ENCODE peak calls at places on chromosomes 4 and X, in four cellular contexts. E is K562, F is GM12878, W is A549. Y is an unnamed sample.

GRCh38 chr4:5894266-5894665 is 1.4 kb upstream of the CRMP1 start:
- DNase-seq in E (no peak), F (no peak), W (no peak), Y (no peak)

GRCh38 chr4:155342142-155342541 is 34.6 kb downstream of the MAP9 start:
- DNase-seq in F (no peak), E (no peak), W (peak), Y (peak)

GRCh38 chr4:140689628-140690027 is 66.6 kb downstream of the TBC1D9 start:
- DNase-seq in W (no peak), F (no peak), E (no peak), Y (no peak)

GRCh38 chr4:10116625-10117423 is at the start of gene WDR1:
- DNase-seq in F (peak), E (peak), W (peak), Y (peak)

GRCh38 chr4:143411527-143412480 is 75.1 kb downstream of the GAB1 start:
- DNase-seq in E (no peak), F (no peak), W (no peak), Y (peak)

GRCh38 chr4:76624271-76624681 is 189.2 kb downstream of the SHROOM3 start:
- DNase-seq in W (peak), F (no peak), E (no peak), Y (peak)

GRCh38 chr4:27791640-27792039 is 931.0 kb downstream of the STIM2 start:
- DNase-seq in E (no peak), F (no peak), W (no peak), Y (peak)

GRCh38 chrX:40573763-40574162 is 7.0 kb upstream of the ATP6AP2 start:
- DNase-seq in F (no peak), E (no peak), W (peak), Y (peak)

GRCh38 chr4:11079171-11079570 is 349.5 kb downstream of the HS3ST1 start:
- DNase-seq in F (no peak), E (no peak), W (no peak), Y (no peak)

DNA sequence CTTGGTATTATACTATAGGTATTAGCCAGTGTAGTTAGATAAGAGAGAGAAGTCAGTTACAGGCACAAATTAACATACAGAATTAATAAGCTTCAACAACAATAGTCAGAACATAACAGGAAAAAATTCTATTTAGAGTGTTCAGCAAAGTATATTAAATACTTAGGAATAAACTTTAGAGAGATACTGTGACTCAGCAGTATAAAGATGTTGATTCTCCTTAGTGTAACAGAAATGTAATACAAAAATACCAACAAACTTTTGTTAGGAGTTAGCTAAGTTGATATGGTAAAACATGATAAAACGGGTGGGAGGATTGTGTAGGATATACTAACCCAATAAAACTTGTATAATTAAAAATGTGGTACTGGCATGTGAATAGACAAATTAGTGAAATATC is 154.3 kb downstream of the DIPK2B start:
- DNase-seq in F (no peak), W (no peak), E (no peak), Y (no peak)
- TF ChIP-seq ELK1 in F (no peak), W (no peak), E (no peak), Y (no peak)

GRCh38 chr4:18980516-18981233 is 959.1 kb upstream of the LCORL start:
- DNase-seq in W (no peak), E (no peak), F (peak), Y (no peak)

GRCh38 chr4:18976884-18977283 is 955.3 kb upstream of the LCORL start:
- DNase-seq in W (no peak), E (no peak), F (no peak), Y (no peak)

GRCh38 chr4:18981234-18981615 is 959.7 kb upstream of the LCORL start:
- DNase-seq in W (no peak), F (no peak), E (no peak), Y (no peak)

GRCh38 chr4:18975916-18976610 is 954.5 kb upstream of the LCORL start:
- DNase-seq in F (no peak), E (no peak), W (no peak), Y (no peak)
- TF ChIP-seq SMC3 in F (no peak), E (no peak), W (no peak), Y (no peak)

DNA sequence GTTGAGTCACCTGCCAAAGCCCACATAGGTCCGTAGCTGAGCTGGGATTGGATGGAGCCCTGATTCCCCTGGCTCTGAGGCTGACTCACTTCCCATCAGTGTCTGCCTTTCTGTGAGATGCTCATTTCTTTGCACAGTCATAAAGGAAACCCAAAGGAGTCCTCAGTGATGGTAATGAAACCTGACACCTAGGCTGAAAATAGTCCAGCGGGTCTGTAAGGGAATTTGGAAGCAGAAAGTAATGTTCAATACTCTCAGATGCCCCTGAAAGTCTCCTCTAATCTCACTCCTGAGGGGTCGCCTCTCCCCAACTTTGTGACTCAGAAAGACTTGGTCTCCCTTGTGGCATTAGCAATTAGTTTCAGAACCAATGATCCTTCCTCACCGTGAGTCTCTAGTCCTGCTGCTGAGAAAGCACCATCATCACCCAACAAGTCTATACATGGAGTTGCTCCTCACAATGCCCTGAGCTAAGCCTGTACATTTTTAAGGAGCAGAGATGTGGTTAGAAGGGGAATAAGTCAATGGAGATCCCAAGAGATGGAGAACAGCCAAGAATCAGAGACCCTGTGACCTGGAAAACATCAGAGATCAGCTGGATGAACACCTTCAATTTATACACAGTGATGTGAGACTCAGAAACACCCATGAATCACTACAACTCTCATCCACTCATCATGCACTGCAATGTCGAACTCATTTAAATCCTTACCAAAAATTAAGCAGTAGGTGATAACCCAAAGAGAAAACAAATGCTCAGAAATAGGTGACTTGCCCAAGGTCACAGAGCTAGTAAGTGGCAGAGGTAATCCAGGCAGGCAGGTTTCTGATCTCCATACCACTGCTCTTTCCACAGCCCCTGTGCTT is 219.0 kb upstream of the CPEB2 start:
- DNase-seq in W (no peak), F (peak), E (no peak), Y (peak)
- TF ChIP-seq ELK1 in W (no peak), F (no peak), E (no peak), Y (no peak)

DNA sequence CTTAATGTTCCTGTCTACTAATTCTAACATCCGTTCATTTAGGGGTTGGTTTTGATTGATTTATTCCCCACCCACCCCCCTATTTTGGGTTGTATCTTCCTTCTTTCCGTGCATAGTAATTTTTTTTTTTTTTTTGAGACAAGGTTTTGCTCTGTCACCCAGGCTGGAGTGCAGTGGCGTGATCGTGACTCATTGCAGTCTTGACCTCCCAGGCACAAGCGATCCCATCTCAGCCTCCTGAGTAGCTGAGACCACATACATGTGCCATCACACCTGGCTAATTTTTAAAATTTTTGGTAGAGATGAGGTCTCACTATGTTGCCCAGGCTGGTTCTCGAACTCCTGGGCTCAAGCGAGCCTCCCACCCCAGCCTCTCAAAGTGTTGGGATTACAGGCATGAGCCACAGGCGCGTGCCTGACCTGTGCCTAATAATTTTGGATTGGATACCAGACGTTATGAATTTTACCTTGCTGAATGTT is 79.9 kb downstream of the ZFX start:
- DNase-seq in E (no peak), W (no peak), F (no peak), Y (no peak)
- TF ChIP-seq SMC3 in E (no peak), W (no peak), F (no peak), Y (no peak)